ENCODE peak calls at places on chromosomes 7 and 10, in six cellular contexts. One of them, this sample, is unnamed.

GRCh38 chr10:110005716-110006115 is 2.1 kb upstream of the ADD3 start:
- DNase-seq in stimulated activated naive CD8-positive, alpha-beta T cell treated with anti-CD3 and anti-CD28 coated beads, Interleukin-15, Interleukin-2, amounts not matched to agents 100 U/mL and 50 U/mL, for 24 hours: no peak
- DNase-seq in head of caudate nucleus: peak
- DNase-seq in AML-193: no peak
- DNase-seq in activated CD4-positive, alpha-beta T cell treated with anti-CD3 and anti-CD28 coated beads for 24 hours: no peak
- DNase-seq in hippocampal formation: peak
- DNase-seq in this sample: peak

GRCh38 chr7:27157717-27158431 is 1.4 kb upstream of the HOXA7 start:
- DNase-seq in stimulated activated naive CD8-positive, alpha-beta T cell treated with anti-CD3 and anti-CD28 coated beads, Interleukin-15, Interleukin-2, amounts not matched to agents 100 U/mL and 50 U/mL, for 24 hours: no peak
- DNase-seq in head of caudate nucleus: no peak
- DNase-seq in AML-193: no peak
- DNase-seq in activated CD4-positive, alpha-beta T cell treated with anti-CD3 and anti-CD28 coated beads for 24 hours: no peak
- DNase-seq in hippocampal formation: no peak
- DNase-seq in this sample: no peak

GRCh38 chr7:94195201-94195600 is 191.0 kb upstream of the BET1 start:
- DNase-seq in stimulated activated naive CD8-positive, alpha-beta T cell treated with anti-CD3 and anti-CD28 coated beads, Interleukin-15, Interleukin-2, amounts not matched to agents 100 U/mL and 50 U/mL, for 24 hours: no peak
- DNase-seq in head of caudate nucleus: no peak
- DNase-seq in AML-193: no peak
- DNase-seq in activated CD4-positive, alpha-beta T cell treated with anti-CD3 and anti-CD28 coated beads for 24 hours: no peak
- DNase-seq in hippocampal formation: no peak
- DNase-seq in this sample: no peak

GRCh38 chr10:17747883-17748550 is 4.0 kb upstream of the TMEM236 start:
- DNase-seq in stimulated activated naive CD8-positive, alpha-beta T cell treated with anti-CD3 and anti-CD28 coated beads, Interleukin-15, Interleukin-2, amounts not matched to agents 100 U/mL and 50 U/mL, for 24 hours: no peak
- DNase-seq in head of caudate nucleus: no peak
- DNase-seq in AML-193: no peak
- DNase-seq in activated CD4-positive, alpha-beta T cell treated with anti-CD3 and anti-CD28 coated beads for 24 hours: no peak
- DNase-seq in hippocampal formation: no peak
- DNase-seq in this sample: peak

GRCh38 chr10:111824128-111824527 is 359.4 kb downstream of the GPAM start:
- DNase-seq in stimulated activated naive CD8-positive, alpha-beta T cell treated with anti-CD3 and anti-CD28 coated beads, Interleukin-15, Interleukin-2, amounts not matched to agents 100 U/mL and 50 U/mL, for 24 hours: no peak
- DNase-seq in head of caudate nucleus: no peak
- DNase-seq in AML-193: no peak
- DNase-seq in activated CD4-positive, alpha-beta T cell treated with anti-CD3 and anti-CD28 coated beads for 24 hours: no peak
- DNase-seq in hippocampal formation: peak
- DNase-seq in this sample: no peak

GRCh38 chr10:19930936-19931859 is 115.0 kb downstream of the PLXDC2 start:
- DNase-seq in stimulated activated naive CD8-positive, alpha-beta T cell treated with anti-CD3 and anti-CD28 coated beads, Interleukin-15, Interleukin-2, amounts not matched to agents 100 U/mL and 50 U/mL, for 24 hours: no peak
- DNase-seq in head of caudate nucleus: no peak
- DNase-seq in AML-193: no peak
- DNase-seq in activated CD4-positive, alpha-beta T cell treated with anti-CD3 and anti-CD28 coated beads for 24 hours: no peak
- DNase-seq in hippocampal formation: peak
- DNase-seq in this sample: peak

GRCh38 chr7:22969010-22969431 is 44.9 kb downstream of the HYCC1 start:
- DNase-seq in stimulated activated naive CD8-positive, alpha-beta T cell treated with anti-CD3 and anti-CD28 coated beads, Interleukin-15, Interleukin-2, amounts not matched to agents 100 U/mL and 50 U/mL, for 24 hours: no peak
- DNase-seq in head of caudate nucleus: no peak
- DNase-seq in AML-193: no peak
- DNase-seq in activated CD4-positive, alpha-beta T cell treated with anti-CD3 and anti-CD28 coated beads for 24 hours: no peak
- DNase-seq in hippocampal formation: no peak
- DNase-seq in this sample: no peak

GRCh38 chr7:100693312-100694195 is 496 bp downstream of the GIGYF1 start:
- DNase-seq in stimulated activated naive CD8-positive, alpha-beta T cell treated with anti-CD3 and anti-CD28 coated beads, Interleukin-15, Interleukin-2, amounts not matched to agents 100 U/mL and 50 U/mL, for 24 hours: no peak
- DNase-seq in head of caudate nucleus: no peak
- DNase-seq in AML-193: no peak
- DNase-seq in activated CD4-positive, alpha-beta T cell treated with anti-CD3 and anti-CD28 coated beads for 24 hours: no peak
- DNase-seq in hippocampal formation: no peak
- DNase-seq in this sample: no peak

GRCh38 chr7:80705164-80705781 is 66.8 kb downstream of the CD36 start:
- DNase-seq in stimulated activated naive CD8-positive, alpha-beta T cell treated with anti-CD3 and anti-CD28 coated beads, Interleukin-15, Interleukin-2, amounts not matched to agents 100 U/mL and 50 U/mL, for 24 hours: no peak
- DNase-seq in head of caudate nucleus: no peak
- DNase-seq in AML-193: no peak
- DNase-seq in activated CD4-positive, alpha-beta T cell treated with anti-CD3 and anti-CD28 coated beads for 24 hours: no peak
- DNase-seq in hippocampal formation: no peak
- DNase-seq in this sample: no peak

GRCh38 chr10:113630929-113631533 is 32.8 kb downstream of the NRAP start:
- DNase-seq in stimulated activated naive CD8-positive, alpha-beta T cell treated with anti-CD3 and anti-CD28 coated beads, Interleukin-15, Interleukin-2, amounts not matched to agents 100 U/mL and 50 U/mL, for 24 hours: no peak
- DNase-seq in head of caudate nucleus: no peak
- DNase-seq in AML-193: no peak
- DNase-seq in activated CD4-positive, alpha-beta T cell treated with anti-CD3 and anti-CD28 coated beads for 24 hours: no peak
- DNase-seq in hippocampal formation: no peak
- DNase-seq in this sample: no peak

GRCh38 chr10:24650669-24651391 is 72.9 kb downstream of the ARHGAP21 start:
- DNase-seq in stimulated activated naive CD8-positive, alpha-beta T cell treated with anti-CD3 and anti-CD28 coated beads, Interleukin-15, Interleukin-2, amounts not matched to agents 100 U/mL and 50 U/mL, for 24 hours: no peak
- DNase-seq in head of caudate nucleus: no peak
- DNase-seq in AML-193: no peak
- DNase-seq in activated CD4-positive, alpha-beta T cell treated with anti-CD3 and anti-CD28 coated beads for 24 hours: no peak
- DNase-seq in hippocampal formation: no peak
- DNase-seq in this sample: no peak

GRCh38 chr7:134513169-134513752 is 14.1 kb upstream of the AKR1B10 start:
- DNase-seq in stimulated activated naive CD8-positive, alpha-beta T cell treated with anti-CD3 and anti-CD28 coated beads, Interleukin-15, Interleukin-2, amounts not matched to agents 100 U/mL and 50 U/mL, for 24 hours: peak
- DNase-seq in head of caudate nucleus: peak
- DNase-seq in AML-193: peak
- DNase-seq in activated CD4-positive, alpha-beta T cell treated with anti-CD3 and anti-CD28 coated beads for 24 hours: no peak
- DNase-seq in hippocampal formation: no peak
- DNase-seq in this sample: peak

GRCh38 chr10:89278034-89278535 is 23.8 kb upstream of the IFIT2 start:
- DNase-seq in stimulated activated naive CD8-positive, alpha-beta T cell treated with anti-CD3 and anti-CD28 coated beads, Interleukin-15, Interleukin-2, amounts not matched to agents 100 U/mL and 50 U/mL, for 24 hours: no peak
- DNase-seq in head of caudate nucleus: peak
- DNase-seq in AML-193: no peak
- DNase-seq in activated CD4-positive, alpha-beta T cell treated with anti-CD3 and anti-CD28 coated beads for 24 hours: no peak
- DNase-seq in hippocampal formation: no peak
- DNase-seq in this sample: peak

GRCh38 chr10:10209152-10209551 is 808.5 kb upstream of the CELF2 start:
- DNase-seq in stimulated activated naive CD8-positive, alpha-beta T cell treated with anti-CD3 and anti-CD28 coated beads, Interleukin-15, Interleukin-2, amounts not matched to agents 100 U/mL and 50 U/mL, for 24 hours: no peak
- DNase-seq in head of caudate nucleus: peak
- DNase-seq in AML-193: no peak
- DNase-seq in activated CD4-positive, alpha-beta T cell treated with anti-CD3 and anti-CD28 coated beads for 24 hours: no peak
- DNase-seq in hippocampal formation: no peak
- DNase-seq in this sample: peak

GRCh38 chr10:62268399-62269076 is at the start of gene RTKN2:
- DNase-seq in stimulated activated naive CD8-positive, alpha-beta T cell treated with anti-CD3 and anti-CD28 coated beads, Interleukin-15, Interleukin-2, amounts not matched to agents 100 U/mL and 50 U/mL, for 24 hours: peak
- DNase-seq in head of caudate nucleus: peak
- DNase-seq in AML-193: peak
- DNase-seq in activated CD4-positive, alpha-beta T cell treated with anti-CD3 and anti-CD28 coated beads for 24 hours: peak
- DNase-seq in hippocampal formation: peak
- DNase-seq in this sample: peak

GRCh38 chr10:9103301-9103700 is 1048.8 kb downstream of the GATA3 start:
- DNase-seq in stimulated activated naive CD8-positive, alpha-beta T cell treated with anti-CD3 and anti-CD28 coated beads, Interleukin-15, Interleukin-2, amounts not matched to agents 100 U/mL and 50 U/mL, for 24 hours: no peak
- DNase-seq in head of caudate nucleus: no peak
- DNase-seq in AML-193: no peak
- DNase-seq in activated CD4-positive, alpha-beta T cell treated with anti-CD3 and anti-CD28 coated beads for 24 hours: no peak
- DNase-seq in hippocampal formation: no peak
- DNase-seq in this sample: no peak

GRCh38 chr7:123750389-123751230 is 1.8 kb upstream of the WASL start:
- DNase-seq in stimulated activated naive CD8-positive, alpha-beta T cell treated with anti-CD3 and anti-CD28 coated beads, Interleukin-15, Interleukin-2, amounts not matched to agents 100 U/mL and 50 U/mL, for 24 hours: no peak
- DNase-seq in head of caudate nucleus: no peak
- DNase-seq in AML-193: no peak
- DNase-seq in activated CD4-positive, alpha-beta T cell treated with anti-CD3 and anti-CD28 coated beads for 24 hours: no peak
- DNase-seq in hippocampal formation: no peak
- DNase-seq in this sample: no peak

GRCh38 chr10:7915923-7916322 is 97.6 kb downstream of the TAF3 start:
- DNase-seq in stimulated activated naive CD8-positive, alpha-beta T cell treated with anti-CD3 and anti-CD28 coated beads, Interleukin-15, Interleukin-2, amounts not matched to agents 100 U/mL and 50 U/mL, for 24 hours: no peak
- DNase-seq in head of caudate nucleus: no peak
- DNase-seq in AML-193: no peak
- DNase-seq in activated CD4-positive, alpha-beta T cell treated with anti-CD3 and anti-CD28 coated beads for 24 hours: no peak
- DNase-seq in hippocampal formation: no peak
- DNase-seq in this sample: no peak

GRCh38 chr10:53122265-53122664 is 349.7 kb upstream of the MBL2 start:
- DNase-seq in stimulated activated naive CD8-positive, alpha-beta T cell treated with anti-CD3 and anti-CD28 coated beads, Interleukin-15, Interleukin-2, amounts not matched to agents 100 U/mL and 50 U/mL, for 24 hours: no peak
- DNase-seq in head of caudate nucleus: no peak
- DNase-seq in AML-193: no peak
- DNase-seq in activated CD4-positive, alpha-beta T cell treated with anti-CD3 and anti-CD28 coated beads for 24 hours: no peak
- DNase-seq in hippocampal formation: no peak
- DNase-seq in this sample: no peak

GRCh38 chr10:111148025-111148424 is 71.2 kb downstream of the ADRA2A start:
- DNase-seq in stimulated activated naive CD8-positive, alpha-beta T cell treated with anti-CD3 and anti-CD28 coated beads, Interleukin-15, Interleukin-2, amounts not matched to agents 100 U/mL and 50 U/mL, for 24 hours: no peak
- DNase-seq in head of caudate nucleus: no peak
- DNase-seq in AML-193: no peak
- DNase-seq in activated CD4-positive, alpha-beta T cell treated with anti-CD3 and anti-CD28 coated beads for 24 hours: no peak
- DNase-seq in hippocampal formation: no peak
- DNase-seq in this sample: no peak

GRCh38 chr10:58740620-58741369 is 228.1 kb downstream of the BICC1 start:
- DNase-seq in stimulated activated naive CD8-positive, alpha-beta T cell treated with anti-CD3 and anti-CD28 coated beads, Interleukin-15, Interleukin-2, amounts not matched to agents 100 U/mL and 50 U/mL, for 24 hours: no peak
- DNase-seq in head of caudate nucleus: no peak
- DNase-seq in AML-193: no peak
- DNase-seq in activated CD4-positive, alpha-beta T cell treated with anti-CD3 and anti-CD28 coated beads for 24 hours: no peak
- DNase-seq in hippocampal formation: no peak
- DNase-seq in this sample: no peak

GRCh38 chr7:75639071-75639892 is 99.5 kb downstream of the HIP1 start:
- DNase-seq in stimulated activated naive CD8-positive, alpha-beta T cell treated with anti-CD3 and anti-CD28 coated beads, Interleukin-15, Interleukin-2, amounts not matched to agents 100 U/mL and 50 U/mL, for 24 hours: peak
- DNase-seq in head of caudate nucleus: peak
- DNase-seq in AML-193: peak
- DNase-seq in activated CD4-positive, alpha-beta T cell treated with anti-CD3 and anti-CD28 coated beads for 24 hours: peak
- DNase-seq in hippocampal formation: no peak
- DNase-seq in this sample: peak

GRCh38 chr7:151257990-151258389 is 9.5 kb upstream of the SMARCD3 start:
- DNase-seq in stimulated activated naive CD8-positive, alpha-beta T cell treated with anti-CD3 and anti-CD28 coated beads, Interleukin-15, Interleukin-2, amounts not matched to agents 100 U/mL and 50 U/mL, for 24 hours: no peak
- DNase-seq in head of caudate nucleus: no peak
- DNase-seq in AML-193: no peak
- DNase-seq in activated CD4-positive, alpha-beta T cell treated with anti-CD3 and anti-CD28 coated beads for 24 hours: no peak
- DNase-seq in hippocampal formation: no peak
- DNase-seq in this sample: no peak

GRCh38 chr10:42991442-42992098 is 85.3 kb upstream of the RET start:
- DNase-seq in stimulated activated naive CD8-positive, alpha-beta T cell treated with anti-CD3 and anti-CD28 coated beads, Interleukin-15, Interleukin-2, amounts not matched to agents 100 U/mL and 50 U/mL, for 24 hours: no peak
- DNase-seq in head of caudate nucleus: no peak
- DNase-seq in AML-193: no peak
- DNase-seq in activated CD4-positive, alpha-beta T cell treated with anti-CD3 and anti-CD28 coated beads for 24 hours: no peak
- DNase-seq in hippocampal formation: no peak
- DNase-seq in this sample: no peak

GRCh38 chr10:110445871-110446270 is 51.8 kb upstream of the DUSP5 start:
- DNase-seq in stimulated activated naive CD8-positive, alpha-beta T cell treated with anti-CD3 and anti-CD28 coated beads, Interleukin-15, Interleukin-2, amounts not matched to agents 100 U/mL and 50 U/mL, for 24 hours: no peak
- DNase-seq in head of caudate nucleus: no peak
- DNase-seq in AML-193: no peak
- DNase-seq in activated CD4-positive, alpha-beta T cell treated with anti-CD3 and anti-CD28 coated beads for 24 hours: no peak
- DNase-seq in hippocampal formation: no peak
- DNase-seq in this sample: no peak

GRCh38 chr10:60388709-60389241 is 900 bp downstream of the ANK3 start:
- DNase-seq in stimulated activated naive CD8-positive, alpha-beta T cell treated with anti-CD3 and anti-CD28 coated beads, Interleukin-15, Interleukin-2, amounts not matched to agents 100 U/mL and 50 U/mL, for 24 hours: no peak
- DNase-seq in head of caudate nucleus: peak
- DNase-seq in AML-193: no peak
- DNase-seq in activated CD4-positive, alpha-beta T cell treated with anti-CD3 and anti-CD28 coated beads for 24 hours: no peak
- DNase-seq in hippocampal formation: peak
- DNase-seq in this sample: no peak

GRCh38 chr10:4240641-4241197 is 455.7 kb upstream of the KLF6 start:
- DNase-seq in stimulated activated naive CD8-positive, alpha-beta T cell treated with anti-CD3 and anti-CD28 coated beads, Interleukin-15, Interleukin-2, amounts not matched to agents 100 U/mL and 50 U/mL, for 24 hours: no peak
- DNase-seq in head of caudate nucleus: no peak
- DNase-seq in AML-193: no peak
- DNase-seq in activated CD4-positive, alpha-beta T cell treated with anti-CD3 and anti-CD28 coated beads for 24 hours: no peak
- DNase-seq in hippocampal formation: no peak
- DNase-seq in this sample: peak

GRCh38 chr10:20890491-20891337 is 6.4 kb downstream of the NEBL start:
- DNase-seq in stimulated activated naive CD8-positive, alpha-beta T cell treated with anti-CD3 and anti-CD28 coated beads, Interleukin-15, Interleukin-2, amounts not matched to agents 100 U/mL and 50 U/mL, for 24 hours: no peak
- DNase-seq in head of caudate nucleus: no peak
- DNase-seq in AML-193: no peak
- DNase-seq in activated CD4-positive, alpha-beta T cell treated with anti-CD3 and anti-CD28 coated beads for 24 hours: no peak
- DNase-seq in hippocampal formation: no peak
- DNase-seq in this sample: no peak

GRCh38 chr7:120052884-120053382 is 220.0 kb upstream of the KCND2 start:
- DNase-seq in stimulated activated naive CD8-positive, alpha-beta T cell treated with anti-CD3 and anti-CD28 coated beads, Interleukin-15, Interleukin-2, amounts not matched to agents 100 U/mL and 50 U/mL, for 24 hours: no peak
- DNase-seq in head of caudate nucleus: no peak
- DNase-seq in AML-193: peak
- DNase-seq in activated CD4-positive, alpha-beta T cell treated with anti-CD3 and anti-CD28 coated beads for 24 hours: no peak
- DNase-seq in hippocampal formation: no peak
- DNase-seq in this sample: no peak

GRCh38 chr10:28241766-28242399 is 61.0 kb downstream of the MPP7 start:
- DNase-seq in stimulated activated naive CD8-positive, alpha-beta T cell treated with anti-CD3 and anti-CD28 coated beads, Interleukin-15, Interleukin-2, amounts not matched to agents 100 U/mL and 50 U/mL, for 24 hours: peak
- DNase-seq in head of caudate nucleus: no peak
- DNase-seq in AML-193: peak
- DNase-seq in activated CD4-positive, alpha-beta T cell treated with anti-CD3 and anti-CD28 coated beads for 24 hours: peak
- DNase-seq in hippocampal formation: peak
- DNase-seq in this sample: peak

GRCh38 chr10:104308439-104308903 is 29.8 kb downstream of the ITPRIP start:
- DNase-seq in stimulated activated naive CD8-positive, alpha-beta T cell treated with anti-CD3 and anti-CD28 coated beads, Interleukin-15, Interleukin-2, amounts not matched to agents 100 U/mL and 50 U/mL, for 24 hours: no peak
- DNase-seq in head of caudate nucleus: no peak
- DNase-seq in AML-193: no peak
- DNase-seq in activated CD4-positive, alpha-beta T cell treated with anti-CD3 and anti-CD28 coated beads for 24 hours: peak
- DNase-seq in hippocampal formation: no peak
- DNase-seq in this sample: no peak

GRCh38 chr7:105353752-105354328 is 34.9 kb downstream of the SRPK2 start:
- DNase-seq in stimulated activated naive CD8-positive, alpha-beta T cell treated with anti-CD3 and anti-CD28 coated beads, Interleukin-15, Interleukin-2, amounts not matched to agents 100 U/mL and 50 U/mL, for 24 hours: no peak
- DNase-seq in head of caudate nucleus: no peak
- DNase-seq in AML-193: no peak
- DNase-seq in activated CD4-positive, alpha-beta T cell treated with anti-CD3 and anti-CD28 coated beads for 24 hours: no peak
- DNase-seq in hippocampal formation: no peak
- DNase-seq in this sample: peak

GRCh38 chr7:51062222-51062987 is 254.2 kb downstream of the COBL start:
- DNase-seq in stimulated activated naive CD8-positive, alpha-beta T cell treated with anti-CD3 and anti-CD28 coated beads, Interleukin-15, Interleukin-2, amounts not matched to agents 100 U/mL and 50 U/mL, for 24 hours: no peak
- DNase-seq in head of caudate nucleus: peak
- DNase-seq in AML-193: no peak
- DNase-seq in activated CD4-positive, alpha-beta T cell treated with anti-CD3 and anti-CD28 coated beads for 24 hours: no peak
- DNase-seq in hippocampal formation: no peak
- DNase-seq in this sample: peak

GRCh38 chr7:23893172-23893941 is 183.3 kb downstream of the STK31 start:
- DNase-seq in stimulated activated naive CD8-positive, alpha-beta T cell treated with anti-CD3 and anti-CD28 coated beads, Interleukin-15, Interleukin-2, amounts not matched to agents 100 U/mL and 50 U/mL, for 24 hours: no peak
- DNase-seq in head of caudate nucleus: no peak
- DNase-seq in AML-193: no peak
- DNase-seq in activated CD4-positive, alpha-beta T cell treated with anti-CD3 and anti-CD28 coated beads for 24 hours: no peak
- DNase-seq in hippocampal formation: no peak
- DNase-seq in this sample: no peak

GRCh38 chr10:76281704-76282103 is 850.3 kb downstream of the LRMDA start:
- DNase-seq in stimulated activated naive CD8-positive, alpha-beta T cell treated with anti-CD3 and anti-CD28 coated beads, Interleukin-15, Interleukin-2, amounts not matched to agents 100 U/mL and 50 U/mL, for 24 hours: no peak
- DNase-seq in head of caudate nucleus: no peak
- DNase-seq in AML-193: no peak
- DNase-seq in activated CD4-positive, alpha-beta T cell treated with anti-CD3 and anti-CD28 coated beads for 24 hours: no peak
- DNase-seq in hippocampal formation: no peak
- DNase-seq in this sample: no peak

GRCh38 chr10:122188706-122189105 is 82.4 kb upstream of the BTBD16 start:
- DNase-seq in stimulated activated naive CD8-positive, alpha-beta T cell treated with anti-CD3 and anti-CD28 coated beads, Interleukin-15, Interleukin-2, amounts not matched to agents 100 U/mL and 50 U/mL, for 24 hours: no peak
- DNase-seq in head of caudate nucleus: peak
- DNase-seq in AML-193: no peak
- DNase-seq in activated CD4-positive, alpha-beta T cell treated with anti-CD3 and anti-CD28 coated beads for 24 hours: no peak
- DNase-seq in hippocampal formation: no peak
- DNase-seq in this sample: no peak

GRCh38 chr10:34526758-34527730 is 288.1 kb downstream of the PARD3 start:
- DNase-seq in stimulated activated naive CD8-positive, alpha-beta T cell treated with anti-CD3 and anti-CD28 coated beads, Interleukin-15, Interleukin-2, amounts not matched to agents 100 U/mL and 50 U/mL, for 24 hours: no peak
- DNase-seq in head of caudate nucleus: no peak
- DNase-seq in AML-193: no peak
- DNase-seq in activated CD4-positive, alpha-beta T cell treated with anti-CD3 and anti-CD28 coated beads for 24 hours: no peak
- DNase-seq in hippocampal formation: no peak
- DNase-seq in this sample: peak

GRCh38 chr7:135801045-135801693 is 52.6 kb upstream of the FAM180A start:
- DNase-seq in stimulated activated naive CD8-positive, alpha-beta T cell treated with anti-CD3 and anti-CD28 coated beads, Interleukin-15, Interleukin-2, amounts not matched to agents 100 U/mL and 50 U/mL, for 24 hours: peak
- DNase-seq in head of caudate nucleus: no peak
- DNase-seq in AML-193: peak
- DNase-seq in activated CD4-positive, alpha-beta T cell treated with anti-CD3 and anti-CD28 coated beads for 24 hours: peak
- DNase-seq in hippocampal formation: peak
- DNase-seq in this sample: no peak